ENCODE peak calls at places on chromosomes 6 and 20, in nine cellular contexts. A, L, C, H, U, Y, I, Z and E are unnamed samples.

GRCh38 chr20:18360601-18361000 is 72.3 kb downstream of the ZNF133 start:
- DNase-seq in A (peak; percentile 63), H (no peak), C (no peak), U (no peak), Y (no peak), Z (no peak), L (no peak), I (no peak), E (no peak)

GRCh38 chr20:43722153-43722505 is 4.7 kb downstream of the GTSF1L start:
- DNase-seq in C (no peak), L (no peak), Y (no peak), A (no peak), I (no peak), U (no peak), Z (no peak), H (no peak), E (no peak)

GRCh38 chr6:92945799-92946198 is 473.6 kb downstream of the EPHA7 start:
- DNase-seq in L (no peak), C (no peak), Z (no peak), I (no peak), A (no peak), H (no peak), Y (peak; percentile 89), U (no peak), E (peak; percentile 1)

GRCh38 chr6:133923938-133924593 is 29.0 kb upstream of the TBPL1 start:
- DNase-seq in C (peak; percentile 83), Y (peak; percentile 87), H (peak; percentile 84), A (peak; percentile 84), U (peak; percentile 58), L (no peak), Z (peak; percentile 63), I (no peak), E (peak; percentile 90)

GRCh38 chr20:12891643-12892042 is 117.1 kb upstream of the SPTLC3 start:
- DNase-seq in C (no peak), L (no peak), U (no peak), I (no peak), Y (no peak), H (no peak), Z (no peak), A (no peak), E (no peak)

GRCh38 chr20:13008761-13009681 is at the start of gene SPTLC3:
- DNase-seq in L (no peak), H (peak; percentile 21), U (no peak), I (no peak), C (peak; percentile 53), Z (peak; percentile 41), Y (peak; percentile 66), A (peak; percentile 86), E (peak; percentile 33)

GRCh38 chr6:131117866-131118265 is 17.4 kb upstream of the AKAP7 start:
- DNase-seq in Y (no peak), C (no peak), Z (no peak), U (no peak), H (no peak), L (no peak), I (no peak), A (no peak), E (no peak)

GRCh38 chr6:134015719-134016557 is 36.5 kb downstream of the SLC2A12 start:
- DNase-seq in H (no peak), Y (no peak), Z (no peak), U (no peak), C (no peak), I (no peak), L (no peak), A (no peak), E (no peak)

GRCh38 chr6:34142599-34142998 is 3.3 kb downstream of the GRM4 start:
- DNase-seq in Y (no peak), A (peak; percentile 89), C (no peak), H (no peak), L (no peak), Z (peak; percentile 91), U (no peak), I (no peak), E (no peak)

GRCh38 chr6:1023229-1023628 is 288.7 kb upstream of the FOXQ1 start:
- DNase-seq in A (no peak), I (no peak), U (no peak), Z (no peak), L (no peak), Y (no peak), C (no peak), H (no peak), E (no peak)

GRCh38 chr20:10783660-10784336 is 110.0 kb upstream of the JAG1 start:
- DNase-seq in Z (no peak), L (no peak), H (no peak), A (no peak), I (no peak), Y (no peak), U (no peak), C (no peak), E (no peak)

GRCh38 chr6:111721677-111722219 is 116.1 kb upstream of the TRAF3IP2 start:
- DNase-seq in Z (peak; percentile 62), I (no peak), C (peak; percentile 60), A (peak; percentile 86), Y (peak; percentile 73), H (peak; percentile 50), U (peak; percentile 11), L (peak; percentile 23), E (peak; percentile 79)

GRCh38 chr6:4008324-4009047 is 70.5 kb downstream of the FAM217A start:
- DNase-seq in C (peak; percentile 94), Z (no peak), U (peak; percentile 43), A (no peak), Y (peak; percentile 94), H (peak; percentile 80), L (no peak), I (no peak), E (peak; percentile 90)

GRCh38 chr6:94721459-94721858 is 855.9 kb upstream of the MANEA start:
- DNase-seq in L (no peak), H (no peak), Y (no peak), I (no peak), Z (no peak), A (no peak), U (no peak), C (no peak), E (no peak)

GRCh38 chr6:135883045-135883444 is 31.5 kb downstream of the PDE7B start:
- DNase-seq in Y (peak; percentile 39), L (no peak), I (no peak), C (no peak), U (no peak), H (no peak), Z (no peak), A (no peak), E (no peak)

GRCh38 chr6:87879144-87879861 is 168.3 kb upstream of the SPACA1 start:
- DNase-seq in U (no peak), I (no peak), C (no peak), H (no peak), L (no peak), Y (no peak), Z (no peak), A (no peak), E (no peak)

GRCh38 chr20:63226020-63226943 is 9.4 kb upstream of the BIRC7 start:
- DNase-seq in L (no peak), Z (no peak), I (no peak), Y (no peak), A (peak; percentile 71), U (no peak), H (no peak), C (no peak), E (no peak)

GRCh38 chr6:42138630-42139619 is 3.5 kb downstream of the C6orf132 start:
- DNase-seq in C (no peak), I (no peak), U (no peak), Y (peak; percentile 42), L (no peak), H (no peak), Z (peak; percentile 77), A (peak; percentile 73), E (no peak)

GRCh38 chr6:53539561-53539960 is 5.3 kb downstream of the GCLC start:
- DNase-seq in C (no peak), U (no peak), Y (no peak), A (no peak), H (no peak), Z (no peak), I (no peak), L (no peak), E (no peak)
- H3K4me3 ChIP-seq in C (no peak overlapping the region), U (no peak overlapping the region), Y (no peak overlapping the region), A (no peak overlapping the region), H (no peak overlapping the region), Z (no peak overlapping the region), I (no peak overlapping the region), L (no peak overlapping the region), E (no peak overlapping the region)

GRCh38 chr6:158606935-158607334 is 37.6 kb downstream of the DYNLT1 start:
- DNase-seq in A (no peak), U (no peak), Z (no peak), Y (no peak), H (no peak), I (no peak), C (no peak), L (no peak), E (no peak)

GRCh38 chr6:158609455-158610155 is 34.9 kb downstream of the DYNLT1 start:
- DNase-seq in A (peak; percentile 33), H (no peak), U (no peak), Y (no peak), Z (no peak), C (no peak), L (no peak), I (no peak), E (no peak)

GRCh38 chr6:158610319-158610968 is 34.1 kb downstream of the DYNLT1 start:
- DNase-seq in I (no peak), Z (no peak), A (peak; percentile 49), H (no peak), Y (no peak), U (no peak), C (no peak), L (no peak), E (no peak)

GRCh38 chr6:158607411-158608170 is 37.0 kb downstream of the DYNLT1 start:
- DNase-seq in Y (peak; percentile 8), L (no peak), H (peak; percentile 11), I (no peak), U (no peak), Z (no peak), A (no peak), C (peak; percentile 4), E (peak; percentile 26)

DNA sequence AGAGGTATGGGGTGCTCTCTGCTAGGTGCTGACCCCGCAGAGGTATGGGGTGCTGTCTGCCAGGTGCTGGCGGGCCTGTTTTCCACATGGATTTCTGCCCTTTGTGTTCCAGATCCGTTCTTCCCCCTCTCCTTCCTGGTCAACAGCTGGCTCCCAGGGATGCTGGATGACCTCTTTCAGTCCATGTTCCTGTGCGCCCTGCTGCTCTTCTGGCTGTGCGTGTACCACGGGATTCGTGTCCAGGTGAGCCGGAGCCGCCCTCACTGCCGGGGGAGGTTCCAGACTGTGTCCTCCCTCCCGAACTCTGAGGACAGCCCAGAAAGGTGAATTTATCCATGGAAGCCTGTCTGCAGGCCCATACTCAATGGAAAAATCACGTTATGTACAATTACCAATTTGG is 36.3 kb downstream of the DYNLT1 start:
- DNase-seq in C (no peak), A (no peak), U (no peak), I (no peak), Z (no peak), Y (no peak), H (no peak), L (no peak), E (no peak)
- H3K4me3 ChIP-seq in C (no peak overlapping the region), A (no peak overlapping the region), U (no peak overlapping the region), I (no peak overlapping the region), Z (no peak overlapping the region), Y (no peak overlapping the region), H (no peak overlapping the region), L (no peak overlapping the region), E (no peak overlapping the region)

GRCh38 chr6:48747040-48747439 is 636.0 kb upstream of the PTCHD4 start:
- DNase-seq in A (no peak), Y (peak; percentile 81), C (peak; percentile 16), H (no peak), U (no peak), Z (no peak), I (no peak), L (no peak), E (no peak)
- H3K4me3 ChIP-seq in A (no peak overlapping the region), Y (no peak overlapping the region), C (no peak overlapping the region), H (no peak overlapping the region), U (no peak overlapping the region), Z (no peak overlapping the region), I (no peak overlapping the region), L (no peak overlapping the region), E (no peak overlapping the region)

GRCh38 chr20:58841539-58842264 is 9.0 kb downstream of the GNAS-AS1 start:
- DNase-seq in C (no peak), Z (peak; percentile 73), Y (no peak), U (no peak), H (no peak), I (no peak), A (peak; percentile 64), L (no peak), E (peak; percentile 2)
- H3K4me3 ChIP-seq in C (no peak overlapping the region), Z (peak overlapping the region; percentile 41), Y (no peak overlapping the region), U (no peak overlapping the region), H (no peak overlapping the region), I (no peak overlapping the region), A (peak overlapping the region; percentile 9), L (no peak overlapping the region), E (no peak overlapping the region)